ENCODE peak calls at places on chromosomes 11 and 22, in eight cellular contexts. Z, D, A, C, J, L, V and O are unnamed samples.
A peak's percentile ranks its signal among the peaks of the same experiment; 100 is the strongest.

GRCh38 chr11:96001037-96001436 is 77.1 kb upstream of the MTMR2 start:
- DNase-seq in D (peak; percentile 60), A (no peak), J (no peak), C (no peak), L (peak; percentile 92), Z (peak; percentile 96), V (no peak), O (no peak)

GRCh38 chr11:76069061-76069460 is 137.2 kb downstream of the WNT11 start:
- DNase-seq in C (no peak), Z (no peak), A (no peak), J (no peak), L (no peak), D (no peak), V (no peak), O (peak; percentile 45)

GRCh38 chr11:96095884-96096301 is 172.0 kb upstream of the MTMR2 start:
- DNase-seq in J (no peak), C (peak; percentile 30), L (no peak), Z (no peak), D (no peak), V (no peak), A (no peak), O (peak; percentile 53)

GRCh38 chr11:48123249-48123875 is 93.2 kb upstream of the OR4B1 start:
- DNase-seq in A (no peak), J (no peak), V (no peak), D (no peak), L (no peak), C (no peak), Z (no peak), O (no peak)

GRCh38 chr11:31479073-31479472 is 30.3 kb downstream of the IMMP1L start:
- DNase-seq in Z (no peak), L (no peak), J (no peak), V (no peak), C (no peak), D (no peak), A (no peak), O (no peak)

GRCh38 chr11:75719089-75719638 is 1.5 kb downstream of the MOGAT2 start:
- DNase-seq in J (no peak), V (no peak), A (no peak), D (no peak), Z (no peak), L (peak; percentile 32), C (no peak), O (no peak)

GRCh38 chr11:13152736-13153541 is 124.7 kb upstream of the BMAL1 start:
- DNase-seq in D (peak; percentile 46), V (no peak), C (no peak), L (no peak), J (no peak), Z (peak; percentile 35), A (no peak), O (no peak)

GRCh38 chr11:130571519-130571918 is 123.1 kb downstream of the ADAMTS15 start:
- DNase-seq in Z (no peak), A (no peak), L (no peak), C (no peak), V (no peak), D (no peak), J (no peak), O (no peak)

GRCh38 chr11:46178542-46178941 is 57.3 kb upstream of the PHF21A start:
- DNase-seq in J (no peak), Z (no peak), L (no peak), A (no peak), V (no peak), C (no peak), D (no peak), O (no peak)

GRCh38 chr22:26322179-26322905 is 106.7 kb upstream of the ASPHD2 start:
- DNase-seq in J (peak; percentile 44), C (peak; percentile 54), A (no peak), D (peak; percentile 100), L (no peak), Z (peak; percentile 97), V (peak; percentile 76), O (no peak)

GRCh38 chr11:117187007-117187406 is 8.5 kb downstream of the SIDT2 start:
- DNase-seq in J (no peak), C (no peak), Z (no peak), V (no peak), A (no peak), L (peak; percentile 48), D (no peak), O (peak; percentile 15)

GRCh38 chr11:57311109-57311936 is 13.4 kb downstream of the TNKS1BP1 start:
- DNase-seq in D (peak; percentile 97), J (peak; percentile 98), V (peak; percentile 81), L (peak; percentile 97), C (peak; percentile 96), A (no peak), Z (peak; percentile 98), O (peak; percentile 97)

GRCh38 chr11:108733479-108734116 is 68.7 kb downstream of the DDX10 start:
- DNase-seq in V (peak; percentile 51), Z (peak; percentile 34), J (no peak), A (no peak), D (peak; percentile 67), L (no peak), C (no peak), O (no peak)

GRCh38 chr11:119178166-119178680 is 7.1 kb upstream of the NHERF4 start:
- DNase-seq in Z (no peak), J (no peak), L (no peak), V (no peak), D (peak; percentile 48), C (no peak), A (no peak), O (no peak)